ENCODE peak calls at places on chromosomes 2 and 18, in five cellular contexts. J is dorsolateral prefrontal cortex, Q is A549, K is cardiac muscle cell, C is left ventricle myocardium inferior. A is an unnamed sample.

GRCh38 chr2:15908371-15908770 is 32.0 kb upstream of the MYCN start:
- DNase-seq in K (no peak), Q (no peak), J (no peak), C (no peak), A (no peak)

GRCh38 chr2:74379851-74380789 is at the start of gene DCTN1:
- DNase-seq in J (peak), K (peak), C (peak), Q (peak), A (peak)

GRCh38 chr2:1662606-1663180 is 81.6 kb downstream of the PXDN start:
- DNase-seq in J (no peak), K (no peak), Q (no peak), C (no peak), A (no peak)

GRCh38 chr18:57889841-57890240 is 86.7 kb upstream of the ATP8B1 start:
- DNase-seq in Q (no peak), J (no peak), K (no peak), C (no peak), A (no peak)

GRCh38 chr2:129891341-129892320 is 87.8 kb upstream of the RAB6C start:
- DNase-seq in C (no peak), K (no peak), J (no peak), Q (no peak), A (no peak)

GRCh38 chr2:65300134-65300771 is 72.6 kb downstream of the ACTR2 start:
- DNase-seq in C (peak), Q (no peak), K (no peak), J (peak), A (peak)

GRCh38 chr2:99754215-99754614 is 264.4 kb upstream of the REV1 start:
- DNase-seq in C (no peak), Q (no peak), K (no peak), J (no peak), A (no peak)

GRCh38 chr2:231680992-231681852 is 27.1 kb upstream of the PTMA start:
- DNase-seq in C (peak), J (peak), K (peak), Q (peak), A (peak)

GRCh38 chr2:226618544-226618874 is 181.1 kb downstream of the IRS1 start:
- DNase-seq in J (no peak), K (no peak), C (no peak), Q (no peak), A (no peak)

GRCh38 chr2:70851704-70852103 is 16.1 kb upstream of the CD207 start:
- DNase-seq in J (no peak), K (no peak), Q (no peak), C (no peak), A (no peak)

GRCh38 chr2:133433455-133434451 is 134.5 kb downstream of the NCKAP5 start:
- DNase-seq in J (no peak), C (no peak), Q (no peak), K (no peak), A (no peak)

GRCh38 chr2:10911291-10912075 is at the start of gene KCNF1:
- DNase-seq in J (no peak), C (no peak), Q (peak), K (peak), A (no peak)

DNA sequence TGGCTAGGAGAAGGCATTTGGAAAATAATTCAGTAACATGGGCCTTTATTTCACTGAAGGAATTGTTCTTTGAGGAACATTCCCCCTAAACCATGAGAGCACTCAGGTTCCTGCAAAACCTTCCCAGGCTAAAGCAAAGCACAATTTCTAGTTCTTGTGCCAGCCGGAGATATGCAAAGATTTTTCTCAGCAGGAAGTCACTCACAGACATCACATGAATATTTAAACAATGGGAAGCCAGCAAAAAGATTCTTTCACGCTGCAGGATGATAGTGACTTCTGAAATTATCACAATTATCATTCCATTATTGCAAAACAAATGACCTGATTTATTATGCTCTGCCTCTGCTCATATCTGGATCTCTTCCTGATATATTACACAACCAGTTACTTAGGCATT is 393.7 kb upstream of the ACVR2A start:
- DNase-seq in C (no peak), Q (no peak), J (no peak), K (no peak), A (no peak)
- H3K27ac ChIP-seq in C (no peak), Q (no peak), J (no peak), K (no peak), A (no peak)

GRCh38 chr2:186589733-186590537 is at the start of gene ITGAV:
- DNase-seq in Q (peak), K (peak), C (peak), J (peak), A (peak)
- H3K27ac ChIP-seq in Q (peak), K (peak), C (peak), J (peak), A (peak)

GRCh38 chr2:55168221-55169154 is 63.6 kb downstream of the CLHC1 start:
- DNase-seq in J (peak), K (peak), Q (peak), C (no peak), A (peak)
- H3K27ac ChIP-seq in J (peak), K (peak), Q (peak), C (peak), A (peak)

DNA sequence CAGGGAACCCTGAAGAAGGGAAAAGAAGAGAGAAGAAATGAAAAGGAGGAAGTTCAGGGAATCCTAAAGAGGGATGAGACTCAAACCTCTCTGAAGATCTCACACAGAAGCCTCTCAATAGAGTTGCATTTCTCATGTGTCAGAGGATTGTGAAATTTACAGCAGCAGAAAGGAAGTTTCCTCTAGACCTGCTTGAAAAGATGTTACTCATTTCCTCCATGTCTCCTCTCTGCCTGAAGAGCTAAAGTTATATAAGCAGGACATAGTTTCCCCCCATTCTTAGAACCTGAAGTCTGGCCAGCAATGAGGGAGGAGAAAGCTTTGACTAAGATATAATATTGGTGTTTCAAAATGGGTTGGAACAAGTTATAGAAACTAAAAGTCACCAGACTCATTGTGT is 1155.6 kb downstream of the LRP1B start:
- DNase-seq in K (no peak), C (no peak), Q (no peak), J (no peak), A (no peak)
- H3K27ac ChIP-seq in K (no peak), C (no peak), Q (no peak), J (no peak), A (no peak)

GRCh38 chr2:9306910-9307309 is 100.3 kb downstream of the ASAP2 start:
- DNase-seq in K (no peak), Q (no peak), J (no peak), C (no peak), A (no peak)

GRCh38 chr2:9310390-9310789 is 103.8 kb downstream of the ASAP2 start:
- DNase-seq in J (no peak), C (peak), Q (peak), K (no peak), A (no peak)

GRCh38 chr2:9307505-9307904 is 100.9 kb downstream of the ASAP2 start:
- DNase-seq in Q (no peak), K (no peak), C (no peak), J (no peak), A (no peak)

GRCh38 chr2:9309147-9309546 is 102.5 kb downstream of the ASAP2 start:
- DNase-seq in J (no peak), K (no peak), Q (no peak), C (no peak), A (no peak)

DNA sequence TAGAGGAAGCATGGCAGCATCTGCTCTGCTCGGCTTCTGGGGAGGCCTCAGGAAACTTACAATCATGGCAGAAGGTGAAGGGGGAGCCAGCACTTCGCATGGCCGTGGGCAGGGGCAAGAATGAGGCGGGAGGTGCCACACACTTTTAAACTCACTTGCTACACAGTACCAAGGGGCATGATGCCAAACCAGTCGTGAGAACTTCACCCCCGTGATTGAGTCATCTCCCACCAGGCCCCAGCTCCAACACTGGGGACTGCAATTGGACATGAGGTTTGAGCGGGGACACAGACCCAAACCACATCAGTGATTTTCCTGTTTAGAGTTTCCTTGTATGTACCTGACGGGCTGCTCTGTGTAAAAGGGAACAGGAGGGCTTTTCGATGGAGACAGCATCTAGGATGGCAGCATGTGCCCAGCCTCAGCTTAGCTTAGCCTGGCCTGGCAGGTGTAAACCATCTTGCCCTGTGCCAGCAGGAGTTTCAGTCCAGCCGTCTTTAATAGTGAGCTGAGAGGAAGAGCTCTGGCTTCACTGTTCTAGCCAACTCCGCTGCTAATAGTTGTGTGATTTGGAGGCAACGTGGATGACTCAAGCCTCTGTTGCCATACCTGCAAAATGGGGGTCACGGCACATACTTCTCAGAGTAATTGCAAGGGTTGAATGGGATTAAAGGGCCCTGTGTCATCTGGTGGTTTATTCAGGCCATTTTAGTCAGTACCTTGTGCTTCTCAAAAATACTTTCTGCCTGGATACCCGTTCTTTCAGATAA is 101.8 kb downstream of the ASAP2 start:
- DNase-seq in J (peak), K (no peak), Q (no peak), C (no peak), A (no peak)
- H3K27ac ChIP-seq in J (peak), K (no peak), Q (no peak), C (no peak), A (no peak)

DNA sequence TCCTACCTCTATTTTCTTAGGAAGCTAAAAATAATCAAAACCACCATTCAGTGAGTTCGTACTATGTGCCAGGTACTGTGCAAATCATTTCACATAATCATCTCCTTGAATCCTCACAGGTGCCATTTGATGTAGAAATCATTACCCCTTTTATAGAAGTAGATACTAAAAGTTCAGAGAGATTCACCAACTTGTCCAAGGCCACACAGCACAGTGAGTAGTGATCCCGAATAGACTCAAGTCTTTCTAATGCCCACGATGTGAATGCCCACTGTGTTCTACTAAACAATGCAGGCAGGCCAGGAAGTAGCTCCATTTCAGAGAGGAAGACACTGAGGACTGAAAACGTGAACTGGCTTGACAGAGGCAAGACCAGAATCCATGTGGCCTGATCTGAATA is 68.8 kb downstream of the ANTXR1 start:
- DNase-seq in Q (no peak), K (no peak), J (no peak), C (no peak), A (no peak)
- H3K27ac ChIP-seq in Q (peak), K (no peak), J (no peak), C (peak), A (no peak)

GRCh38 chr2:66488946-66489345 is 54.0 kb downstream of the MEIS1 start:
- DNase-seq in Q (no peak), K (no peak), J (no peak), C (no peak), A (no peak)
- H3K27ac ChIP-seq in Q (no peak), K (peak), J (no peak), C (peak), A (peak)